ENCODE peak calls at places on chromosomes 4 and X, in five cellular contexts. H is K562, K is HepG2, P is GM12878, Z is H1. F is an unnamed sample.

GRCh38 chrX:129577473-129577872 is 37.4 kb downstream of the OCRL start:
- DNase-seq in H (peak; percentile 22), K (no peak), Z (no peak), P (no peak), F (no peak)

GRCh38 chr4:186027405-186027804 is 41.6 kb upstream of the TLR3 start:
- DNase-seq in H (no peak), P (no peak), Z (no peak), K (no peak), F (no peak)

GRCh38 chrX:134990475-134991473 is at the start of gene SMIM10:
- DNase-seq in H (peak; percentile 83), P (no peak), K (no peak), Z (no peak), F (no peak)

GRCh38 chr4:139112650-139113049 is 64.4 kb downstream of the ELF2 start:
- DNase-seq in P (no peak), K (no peak), Z (no peak), H (no peak), F (no peak)

GRCh38 chr4:83108101-83108861 is 6.2 kb downstream of the PLAC8 start:
- DNase-seq in H (no peak), Z (no peak), K (no peak), P (no peak), F (no peak)

GRCh38 chr4:59179372-59179771 is 2020.8 kb upstream of the ADGRL3 start:
- DNase-seq in Z (no peak), K (no peak), H (no peak), P (no peak), F (no peak)

GRCh38 chrX:96579252-96579651 is 105.4 kb upstream of the DIAPH2 start:
- DNase-seq in K (no peak), P (no peak), H (no peak), Z (no peak), F (no peak)

GRCh38 chrX:35046646-35047231 is 104.1 kb downstream of the FAM47B start:
- DNase-seq in Z (no peak), H (no peak), P (no peak), K (no peak), F (no peak)

GRCh38 chr4:142045996-142046395 is 409.6 kb downstream of the IL15 start:
- DNase-seq in H (no peak), Z (no peak), P (no peak), K (no peak), F (no peak)

GRCh38 chrX:149996515-149996914 is 58.2 kb upstream of the EOLA2 start:
- DNase-seq in P (no peak), Z (no peak), K (peak; percentile 2), H (no peak), F (no peak)

GRCh38 chr4:150126201-150126879 is 48.1 kb downstream of the DCLK2 start:
- DNase-seq in Z (no peak), P (no peak), H (no peak), K (no peak), F (no peak)

GRCh38 chrX:109475174-109475891 is 6.6 kb downstream of the GUCY2F start:
- DNase-seq in K (peak; percentile 35), H (peak; percentile 26), Z (no peak), P (no peak), F (peak; percentile 54)

DNA sequence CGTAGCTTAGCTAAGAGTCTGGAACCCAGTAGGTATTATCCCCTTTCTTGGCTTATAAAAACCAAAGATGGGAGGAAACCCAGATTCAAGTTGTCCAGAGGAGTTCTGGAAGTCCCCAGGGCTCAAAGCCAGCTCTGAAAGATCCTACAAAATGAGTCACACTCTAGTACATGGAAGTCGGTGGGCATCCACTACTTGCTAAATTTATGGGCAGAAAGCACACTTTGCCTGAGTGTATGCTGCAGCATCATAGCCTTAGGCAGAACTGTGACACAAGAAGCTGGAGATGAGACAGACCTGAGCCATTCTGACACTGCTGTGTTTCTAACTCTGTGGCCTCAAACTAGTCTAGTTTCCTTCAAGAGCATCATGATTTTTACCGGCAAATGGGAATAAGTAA is 429.3 kb downstream of the AFF2 start:
- DNase-seq in H (no peak), K (no peak), Z (no peak), P (no peak), F (no peak)
- TF ChIP-seq ZNF274 in H (no peak), K (no peak), Z (no peak), P (no peak), F (no peak)

GRCh38 chrX:33211356-33212254 is at the start of gene DMD:
- DNase-seq in P (no peak), Z (no peak), H (no peak), K (peak; percentile 1), F (no peak)
- TF ChIP-seq POLR2AphosphoS5 in P (no peak), Z (no peak), H (no peak), K (no peak), F (no peak)

DNA sequence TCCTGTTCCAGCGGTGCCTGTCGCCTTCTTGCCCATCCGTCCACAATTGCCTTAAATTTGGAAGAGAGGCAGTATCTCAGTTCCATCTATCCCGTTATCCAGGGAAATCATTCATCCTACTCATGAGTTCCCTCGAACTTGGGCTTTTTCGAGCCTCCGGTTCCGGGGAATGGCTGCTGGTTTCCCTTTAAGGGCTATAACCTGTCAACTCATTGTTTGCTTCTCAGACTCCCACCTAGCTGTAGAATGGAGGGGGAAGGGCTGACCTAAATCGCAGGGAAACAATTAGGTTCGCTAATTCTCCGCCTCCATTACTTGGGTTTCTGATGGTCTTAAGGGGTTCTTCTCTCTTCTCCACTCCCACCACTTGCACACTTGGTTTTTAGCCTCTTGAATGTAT is 1.2 kb downstream of the UCHL1 start:
- DNase-seq in K (no peak), P (no peak), Z (no peak), H (no peak), F (no peak)
- TF ChIP-seq EZH2 in K (no peak), P (no peak), Z (no peak), H (no peak), F (no peak)

GRCh38 chr4:25095756-25096552 is 64.3 kb downstream of the SEPSECS start:
- DNase-seq in P (no peak), K (no peak), H (no peak), Z (no peak), F (no peak)
- TF ChIP-seq ZNF274 in P (no peak), K (no peak), H (no peak), Z (no peak), F (no peak)

DNA sequence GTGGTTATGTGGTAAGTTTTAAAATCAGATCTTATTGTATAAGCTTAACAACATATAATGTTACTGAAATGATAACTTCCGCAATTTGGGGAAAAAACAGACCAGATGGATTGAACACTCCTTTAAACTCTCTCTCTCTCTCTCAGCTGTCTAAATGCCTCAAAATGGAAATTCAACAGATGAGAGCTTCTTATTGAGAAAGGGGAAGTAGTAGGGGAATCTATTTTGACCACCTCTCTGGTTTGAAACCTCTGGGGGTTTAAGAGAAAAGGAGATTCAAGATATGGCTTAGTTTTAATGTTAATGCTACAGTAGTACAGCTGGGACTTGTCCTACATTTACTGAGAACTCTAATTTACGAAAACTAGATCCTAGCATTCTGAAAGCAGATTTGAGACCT is 40.3 kb downstream of the DMD start:
- DNase-seq in P (no peak), Z (no peak), K (no peak), H (no peak), F (no peak)
- TF ChIP-seq POLR2AphosphoS5 in P (no peak), Z (no peak), K (no peak), H (no peak), F (no peak)

GRCh38 chr4:180058731-180059215 is 2184.4 kb upstream of the TENM3 start:
- DNase-seq in P (no peak), Z (no peak), K (no peak), H (no peak), F (no peak)
- TF ChIP-seq EZH2 in P (no peak), Z (no peak), K (no peak), H (no peak), F (no peak)

DNA sequence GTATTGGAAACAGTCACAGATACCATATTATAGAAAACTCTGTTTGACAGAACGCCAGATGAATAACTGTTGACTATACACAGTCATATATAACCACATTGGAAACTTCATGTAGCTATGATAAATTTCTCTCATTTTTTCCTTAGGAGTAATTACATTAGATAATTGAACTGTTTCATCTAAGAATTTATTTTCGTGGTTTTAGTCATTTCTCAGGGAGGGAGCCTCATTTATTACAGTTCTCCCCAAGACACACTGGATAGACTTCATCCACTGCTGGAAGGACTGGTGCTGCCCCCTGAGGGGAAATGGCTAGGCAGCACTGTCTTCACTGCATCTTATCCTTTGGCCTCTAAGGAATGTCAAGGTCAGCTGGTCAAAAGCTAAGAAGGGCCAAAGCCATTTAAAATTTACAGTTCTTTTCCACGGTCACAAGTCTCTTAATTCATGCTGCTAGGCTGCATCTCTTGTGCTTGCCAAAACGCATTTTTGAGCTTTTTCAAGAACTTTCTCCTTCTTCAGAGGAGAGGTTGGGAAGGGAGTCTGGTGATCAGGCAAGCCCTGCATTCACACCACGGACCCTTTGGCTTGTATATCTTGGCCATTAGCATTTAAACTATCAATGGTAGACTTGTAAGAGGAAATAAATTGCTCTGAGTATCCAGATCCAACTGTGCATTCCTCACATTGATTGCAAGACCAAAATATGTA is 145.1 kb downstream of the CBR4 start:
- DNase-seq in H (no peak), P (no peak), K (no peak), Z (no peak), F (no peak)
- TF ChIP-seq ZNF274 in H (no peak), P (no peak), K (no peak), Z (no peak), F (no peak)

GRCh38 chr4:6282247-6282646 is 12.6 kb downstream of the WFS1 start:
- DNase-seq in H (no peak), Z (no peak), P (no peak), K (no peak), F (no peak)
- TF ChIP-seq POLR2AphosphoS5 in H (no peak), Z (no peak), P (no peak), K (no peak), F (no peak)